ENCODE peak calls at places on chromosome 11, in four cellular contexts. D is OCI-LY7, U is thyroid gland, E is adrenal gland. A is an unnamed sample.

GRCh38 chr11:67586568-67587250 is 3.1 kb downstream of the GSTP1 start:
- DNase-seq in D (peak; percentile 45), U (no peak), E (no peak), A (no peak)

GRCh38 chr11:102614485-102614884 is 10.6 kb downstream of the MMP20 start:
- DNase-seq in D (peak; percentile 23), U (no peak), E (no peak), A (no peak)

GRCh38 chr11:23112987-23113886 is 253.0 kb upstream of the CCDC179 start:
- DNase-seq in D (peak; percentile 34), U (no peak), E (peak; percentile 44), A (no peak)

GRCh38 chr11:67320691-67321090 is 17.4 kb downstream of the SSH3 start:
- DNase-seq in D (no peak), U (no peak), E (no peak), A (no peak)

GRCh38 chr11:104783241-104783640 is 115.0 kb downstream of the CASP12 start:
- DNase-seq in D (no peak), U (no peak), E (no peak), A (no peak)

GRCh38 chr11:112899235-112899634 is 62.0 kb upstream of the NCAM1 start:
- DNase-seq in D (no peak), U (no peak), E (no peak), A (no peak)

GRCh38 chr11:83025267-83025704 is 46.4 kb downstream of the RAB30 start:
- DNase-seq in D (no peak), U (no peak), E (no peak), A (no peak)

GRCh38 chr11:129359748-129360147 is 15.9 kb upstream of the BARX2 start:
- DNase-seq in D (no peak), U (no peak), E (no peak), A (no peak)

GRCh38 chr11:105282658-105283057 is 143.1 kb upstream of the CARD18 start:
- DNase-seq in D (no peak), U (no peak), E (no peak), A (no peak)

GRCh38 chr11:126900349-126900748 is 100.2 kb downstream of the KIRREL3 start:
- DNase-seq in D (no peak), U (no peak), E (no peak), A (no peak)

GRCh38 chr11:86228967-86229330 is 15.6 kb upstream of the EED start:
- DNase-seq in D (no peak), U (no peak), E (no peak), A (no peak)

GRCh38 chr11:122069946-122070345 is 46.1 kb downstream of the BLID start:
- DNase-seq in D (no peak), U (peak; percentile 83), E (peak; percentile 34), A (peak; percentile 57)

GRCh38 chr11:58125469-58125868 is at the start of gene OR9I1:
- DNase-seq in D (no peak), U (no peak), E (no peak), A (no peak)

GRCh38 chr11:66119348-66120133 is 49.5 kb downstream of the PACS1 start:
- DNase-seq in D (no peak), U (no peak), E (peak; percentile 43), A (no peak)

GRCh38 chr11:118045191-118045590 is 31.7 kb upstream of the TMPRSS4 start:
- DNase-seq in D (no peak), U (no peak), E (no peak), A (no peak)

GRCh38 chr11:118046051-118046963 is 30.6 kb upstream of the TMPRSS4 start:
- DNase-seq in D (no peak), U (no peak), E (no peak), A (no peak)

GRCh38 chr11:118047749-118048148 is 29.1 kb upstream of the TMPRSS4 start:
- DNase-seq in D (no peak), U (no peak), E (no peak), A (no peak)

GRCh38 chr11:118048472-118049370 is 28.2 kb upstream of the TMPRSS4 start:
- DNase-seq in D (no peak), U (no peak), E (no peak), A (no peak)

DNA sequence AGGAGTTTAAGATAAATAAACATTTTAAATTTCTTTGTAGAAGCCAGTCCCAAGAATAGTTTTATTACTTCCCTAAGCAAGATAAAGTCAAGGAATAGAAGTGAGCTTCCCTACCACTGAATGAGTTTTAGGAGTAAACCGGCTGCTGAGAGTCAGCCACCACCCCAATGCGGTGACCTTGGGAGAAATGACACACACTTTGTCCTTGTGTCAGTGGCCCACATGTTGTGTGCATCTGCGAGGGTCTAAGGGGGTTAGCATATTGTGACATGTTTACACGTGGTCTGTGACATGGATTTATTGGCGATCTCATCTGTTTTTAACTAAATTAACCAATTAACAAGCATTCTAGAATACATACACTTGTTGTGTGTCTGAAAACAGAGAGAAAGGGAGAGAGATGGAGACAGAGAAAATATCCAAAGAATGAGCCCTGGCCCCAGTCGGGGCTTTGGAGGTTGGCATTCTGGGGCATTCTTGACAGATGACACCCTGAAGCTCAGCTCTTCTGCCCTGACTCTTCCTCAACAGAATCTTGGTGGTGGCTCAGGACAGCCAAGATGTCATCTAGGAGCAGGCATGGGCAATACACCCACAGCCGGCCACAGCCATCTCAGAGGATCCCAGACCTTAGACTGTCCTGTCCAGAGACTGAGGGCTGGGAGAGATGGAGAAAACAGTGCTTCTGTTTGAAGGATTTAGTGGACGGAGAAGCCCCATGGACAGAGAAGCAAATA is 29.7 kb upstream of the TMPRSS4 start:
- DNase-seq in D (no peak), U (no peak), E (no peak), A (no peak)
- H3K4me1 ChIP-seq in D (peaks cover 12% of the 10 kb centered on the region), U (no peaks in the 10 kb centered on the region), E (no peaks in the 10 kb centered on the region), A (no peaks in the 10 kb centered on the region)

DNA sequence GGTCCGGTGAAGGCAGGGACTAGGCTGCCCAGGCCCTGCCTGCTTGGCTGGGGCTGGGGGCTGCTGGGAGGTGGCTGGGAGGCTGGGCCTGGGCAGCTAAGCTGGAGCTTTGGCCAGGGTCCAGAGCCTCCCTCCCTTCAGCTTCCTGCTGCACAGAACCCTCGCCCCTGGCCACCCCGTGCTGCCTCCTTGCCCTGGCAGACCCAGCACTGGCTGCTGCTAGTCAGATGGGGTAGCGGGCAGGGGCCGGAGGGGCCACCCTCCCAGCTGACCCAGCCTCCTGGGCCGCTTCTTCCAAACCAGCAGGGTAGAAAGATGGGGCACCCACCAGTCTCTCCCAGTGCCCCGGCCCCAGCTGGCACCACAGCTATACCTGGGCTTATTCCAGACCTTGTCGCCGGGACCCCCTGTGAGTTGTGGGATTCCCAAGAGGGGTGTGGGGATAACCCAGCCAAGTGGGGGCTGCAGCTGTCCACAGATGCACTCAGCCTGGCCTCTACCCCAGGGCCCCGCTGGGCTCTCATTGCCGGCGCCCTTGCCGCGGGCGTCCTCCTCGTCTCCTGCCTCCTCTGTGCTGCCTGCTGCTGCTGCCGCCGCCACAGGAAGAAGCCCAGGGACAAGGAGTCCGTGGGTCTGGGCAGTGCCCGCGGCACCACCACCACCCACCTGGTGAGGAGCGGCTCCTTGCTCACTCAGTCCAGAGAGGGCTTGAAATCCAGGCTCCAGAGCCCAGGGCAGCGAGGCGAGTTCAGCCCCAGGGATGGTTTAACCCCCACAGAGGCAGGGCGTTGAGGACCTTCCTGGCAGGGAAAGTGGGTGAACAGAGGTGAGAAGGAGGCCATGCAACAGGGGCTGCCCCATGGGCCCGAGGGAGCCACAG is at the start of gene SYT8:
- DNase-seq in D (no peak), U (no peak), E (peak; percentile 21), A (no peak)
- H3K4me1 ChIP-seq in D (peaks cover 22% of the 10 kb centered on the region), U (no peaks in the 10 kb centered on the region), E (peaks cover 15% of the 10 kb centered on the region), A (peaks cover 11% of the 10 kb centered on the region)

GRCh38 chr11:20084921-20085814 is 75.1 kb downstream of the DBX1 start:
- DNase-seq in D (no peak), U (peak; percentile 11), E (no peak), A (no peak)
- H3K4me1 ChIP-seq in D (no peaks in the 10 kb centered on the region), U (peaks cover 13% of the 10 kb centered on the region), E (peaks cover 4% of the 10 kb centered on the region), A (peaks cover 3% of the 10 kb centered on the region)

GRCh38 chr11:60939301-60939700 is 12.7 kb downstream of the SLC15A3 start:
- DNase-seq in D (no peak), U (no peak), E (no peak), A (no peak)

GRCh38 chr11:60938500-60938899 is 13.5 kb downstream of the SLC15A3 start:
- DNase-seq in D (no peak), U (no peak), E (no peak), A (no peak)

GRCh38 chr11:60941371-60942119 is 10.4 kb downstream of the SLC15A3 start:
- DNase-seq in D (peak; percentile 46), U (no peak), E (no peak), A (no peak)

GRCh38 chr11:60937811-60938210 is 13.6 kb downstream of the TMEM132A start:
- DNase-seq in D (no peak), U (no peak), E (no peak), A (no peak)

DNA sequence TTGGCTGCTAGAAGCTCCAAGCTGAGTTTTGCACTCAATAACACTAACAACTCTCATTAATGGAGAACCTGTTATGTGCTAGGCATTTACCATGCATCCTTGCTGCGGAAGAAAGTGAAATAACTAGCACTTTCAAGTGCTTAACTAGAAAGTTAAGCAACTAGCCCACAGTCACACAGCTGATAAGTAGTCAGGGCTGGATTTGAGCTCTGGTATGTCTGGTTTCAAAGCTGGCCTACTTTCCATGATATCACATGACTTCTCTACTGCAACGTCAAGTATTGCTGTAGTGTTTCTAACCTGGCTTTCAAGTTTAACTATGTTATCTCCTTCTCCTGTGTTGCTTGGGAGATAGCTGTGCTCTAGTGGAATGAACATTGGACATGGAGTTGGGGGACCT is 12.1 kb downstream of the SLC15A3 start:
- DNase-seq in D (no peak), U (no peak), E (no peak), A (no peak)
- H3K4me1 ChIP-seq in D (peaks cover 21% of the 10 kb centered on the region), U (no peaks in the 10 kb centered on the region), E (no peaks in the 10 kb centered on the region), A (no peaks in the 10 kb centered on the region)